ENCODE peak calls at places on chromosomes 13 and 19, in seven cellular contexts. O is progenitor cell of endocrine pancreas, W is neural progenitor cell, X is transverse colon, N is Caco-2, Z is foreskin keratinocyte, I is right atrium auricular region. E is an unnamed sample.

GRCh38 chr19:3457531-3458228 is 22.6 kb downstream of the SMIM24 start:
- DNase-seq in W (no peak), Z (no peak), X (no peak), O (no peak), I (no peak), N (no peak), E (no peak)

GRCh38 chr13:23081246-23081645 is 99.5 kb upstream of the SGCG start:
- DNase-seq in Z (no peak), O (no peak), W (no peak), X (no peak), I (no peak), N (no peak), E (no peak)

GRCh38 chr13:78197231-78197630 is 278.6 kb upstream of the EDNRB start:
- DNase-seq in W (no peak), O (no peak), I (no peak), N (no peak), X (no peak), Z (peak; percentile 4), E (no peak)

GRCh38 chr19:28794301-28794700 is 418.6 kb downstream of the UQCRFS1 start:
- DNase-seq in W (no peak), X (no peak), O (no peak), N (no peak), Z (no peak), I (no peak), E (no peak)

GRCh38 chr19:29040951-29041350 is 172.0 kb downstream of the UQCRFS1 start:
- DNase-seq in X (no peak), O (no peak), Z (no peak), N (no peak), W (peak; percentile 89), I (no peak), E (no peak)

GRCh38 chr13:78816592-78816991 is 157.6 kb upstream of the OBI1 start:
- DNase-seq in X (no peak), W (no peak), I (no peak), N (no peak), Z (no peak), O (no peak), E (no peak)

GRCh38 chr19:40190891-40191835 is at the start of gene MAP3K10:
- DNase-seq in O (peak; percentile 56), X (peak; percentile 78), I (peak; percentile 68), N (peak; percentile 67), W (peak; percentile 89), Z (peak; percentile 26), E (peak; percentile 92)

GRCh38 chr19:29104605-29105241 is 108.2 kb downstream of the UQCRFS1 start:
- DNase-seq in O (no peak), W (no peak), X (no peak), N (no peak), I (no peak), Z (no peak), E (no peak)

GRCh38 chr13:106382569-106382968 is 152.9 kb downstream of the EFNB2 start:
- DNase-seq in I (no peak), O (no peak), W (no peak), X (no peak), N (no peak), Z (no peak), E (no peak)

GRCh38 chr13:108200781-108201398 is 14.4 kb downstream of the LIG4 start:
- DNase-seq in X (no peak), N (no peak), O (no peak), W (no peak), I (no peak), Z (peak; percentile 13), E (no peak)

GRCh38 chr13:46905249-46905648 is 8.4 kb upstream of the HTR2A start:
- DNase-seq in Z (no peak), X (no peak), N (no peak), I (no peak), O (no peak), W (no peak), E (no peak)
- TF ChIP-seq CTCF in Z (peak; percentile 51), X (no peak), N (peak; percentile 31), I (no peak), O (peak; percentile 25), W (peak; percentile 34), E (peak; percentile 30)

GRCh38 chr19:57240311-57241090 is at the start of gene ZNF805:
- DNase-seq in N (peak; percentile 97), I (peak; percentile 94), Z (peak; percentile 77), O (peak; percentile 80), X (peak; percentile 97), W (peak; percentile 96), E (peak; percentile 98)
- TF ChIP-seq CTCF in N (no peak), I (no peak), Z (peak; percentile 37), O (no peak), X (no peak), W (no peak), E (no peak)

GRCh38 chr13:21671793-21672680 is 1.2 kb downstream of the FGF9 start:
- DNase-seq in I (no peak), Z (no peak), N (no peak), X (no peak), W (peak; percentile 18), O (no peak), E (no peak)

GRCh38 chr13:21674271-21675009 is 3.6 kb downstream of the FGF9 start:
- DNase-seq in O (peak; percentile 27), Z (no peak), W (peak; percentile 77), X (peak; percentile 23), N (no peak), I (no peak), E (peak; percentile 51)

GRCh38 chr13:21675095-21676007 is 4.5 kb downstream of the FGF9 start:
- DNase-seq in I (no peak), X (peak; percentile 54), O (peak; percentile 28), N (no peak), Z (no peak), W (peak; percentile 56), E (peak; percentile 43)

GRCh38 chr13:21672811-21673591 is 2.1 kb downstream of the FGF9 start:
- DNase-seq in O (no peak), Z (no peak), N (no peak), I (no peak), W (peak; percentile 20), X (no peak), E (peak; percentile 28)

GRCh38 chr13:21673592-21674270 is 2.9 kb downstream of the FGF9 start:
- DNase-seq in N (no peak), I (no peak), Z (no peak), W (peak; percentile 87), O (peak; percentile 43), X (peak; percentile 60), E (peak; percentile 76)
- TF ChIP-seq CTCF in N (peak; percentile 2), I (no peak), Z (no peak), W (peak; percentile 30), O (peak; percentile 38), X (no peak), E (no peak)

DNA sequence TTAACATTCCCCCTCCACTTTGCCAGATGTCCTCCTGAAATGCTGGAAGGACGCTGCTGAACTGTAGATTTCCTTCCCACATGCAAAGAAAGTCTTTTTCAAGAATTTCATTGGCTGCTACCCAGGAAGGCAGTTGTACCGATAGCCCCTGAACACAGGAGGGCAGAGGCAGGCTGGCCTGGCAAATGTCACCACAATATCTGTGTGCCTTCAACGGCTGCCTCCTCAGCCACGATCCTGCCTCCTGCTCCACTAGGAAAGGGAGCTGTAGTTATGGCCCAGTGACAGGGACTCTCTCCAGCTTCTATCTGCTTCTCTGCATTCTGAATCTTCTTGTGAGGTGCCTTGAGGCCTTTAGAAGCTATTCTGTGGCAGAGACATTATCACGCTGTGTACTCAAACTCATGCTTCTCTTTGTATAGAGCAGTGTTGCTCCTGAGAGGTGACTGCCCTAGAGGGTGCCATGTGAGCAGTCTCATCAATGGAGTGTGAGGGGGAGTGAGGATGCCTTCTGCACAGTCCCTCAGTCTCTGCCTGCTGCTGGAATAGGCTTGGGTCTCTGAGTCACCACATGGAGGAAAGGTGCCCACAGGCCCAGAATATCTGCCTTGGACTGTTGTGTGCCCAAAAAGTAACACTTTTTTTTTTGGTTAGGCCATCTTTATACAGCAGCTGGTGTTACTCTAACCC is 279.8 kb downstream of the DNAJC15 start:
- DNase-seq in Z (no peak), O (peak; percentile 37), I (no peak), W (peak; percentile 82), N (peak; percentile 72), X (peak; percentile 28), E (peak; percentile 31)
- TF ChIP-seq CTCF in Z (peak; percentile 62), O (peak; percentile 76), I (peak; percentile 19), W (peak; percentile 68), N (peak; percentile 85), X (peak; percentile 41), E (peak; percentile 34)

GRCh38 chr19:58150328-58150921 is at the start of gene ZNF329:
- DNase-seq in X (peak; percentile 87), N (peak; percentile 91), Z (peak; percentile 38), I (peak; percentile 78), O (peak; percentile 89), W (peak; percentile 94), E (peak; percentile 94)
- TF ChIP-seq CTCF in X (no peak), N (no peak), Z (peak; percentile 4), I (no peak), O (peak; percentile 8), W (no peak), E (no peak)

DNA sequence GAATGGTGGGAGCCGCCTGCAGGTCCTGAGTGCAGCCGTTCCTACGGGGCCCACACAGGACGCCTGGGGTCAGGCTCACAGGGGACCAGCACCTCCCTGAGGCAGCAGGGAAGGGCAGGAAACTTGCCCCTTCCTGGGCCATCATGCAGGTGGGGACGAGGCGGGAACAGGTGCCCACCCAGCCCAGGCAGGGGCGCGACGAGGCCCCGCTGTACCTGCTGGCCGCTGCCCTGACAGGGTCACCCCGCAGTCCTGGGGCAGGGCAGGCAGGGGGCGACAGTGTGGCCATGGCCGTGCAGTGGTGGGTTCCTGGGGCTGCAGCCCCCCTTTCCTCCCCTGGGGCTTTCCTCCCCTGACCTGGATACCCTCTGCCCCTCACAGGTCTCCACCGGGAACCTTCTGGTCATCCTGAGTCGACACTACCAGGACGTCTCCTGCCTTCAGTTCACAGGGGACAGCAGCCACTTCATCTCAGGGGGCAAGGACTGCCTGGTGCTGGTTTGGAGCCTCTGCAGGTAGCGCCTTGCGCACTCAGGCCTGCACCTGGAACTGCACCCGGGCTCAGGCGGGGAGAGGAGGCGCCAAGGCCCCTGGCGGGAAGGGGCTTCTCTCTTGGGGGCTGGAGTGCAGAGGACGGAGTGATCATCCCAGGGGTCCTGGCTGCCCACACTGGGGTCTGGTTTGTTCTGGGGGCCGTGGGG is 5.4 kb downstream of the WDR18 start:
- DNase-seq in Z (no peak), X (no peak), W (no peak), I (no peak), N (no peak), O (no peak), E (no peak)
- TF ChIP-seq CTCF in Z (peak; percentile 35), X (no peak), W (peak; percentile 39), I (no peak), N (peak; percentile 16), O (peak; percentile 28), E (peak; percentile 15)

GRCh38 chr19:53985863-53986262 is 5.6 kb upstream of the CACNG6 start:
- DNase-seq in W (no peak), X (no peak), N (no peak), Z (no peak), I (no peak), O (no peak), E (no peak)
- TF ChIP-seq CTCF in W (no peak), X (no peak), N (no peak), Z (no peak), I (no peak), O (no peak), E (no peak)

E was measured in GM13976.